ENCODE peak calls at places on chromosomes 6 and 20, in seven cellular contexts. One of them, this sample, is unnamed. For H3K4me1, the result is how much of the 10 kb centered on the place peaks cover.

GRCh38 chr20:37845261-37845681 is 57.7 kb upstream of the VSTM2L start:
- DNase-seq in uterus: no peak
- DNase-seq in body of pancreas: peak
- DNase-seq in endodermal cell: peak
- DNase-seq in GM23248: no peak
- DNase-seq in mammary epithelial cell: no peak
- DNase-seq in upper lobe of right lung: no peak
- DNase-seq in this sample: no peak

GRCh38 chr6:54810182-54810581 is 36.4 kb upstream of the FAM83B start:
- DNase-seq in uterus: no peak
- DNase-seq in body of pancreas: no peak
- DNase-seq in endodermal cell: no peak
- DNase-seq in GM23248: no peak
- DNase-seq in mammary epithelial cell: peak
- DNase-seq in upper lobe of right lung: no peak
- DNase-seq in this sample: no peak

GRCh38 chr20:45294003-45294368 is 12.7 kb upstream of the RBPJL start:
- DNase-seq in uterus: no peak
- DNase-seq in body of pancreas: no peak
- DNase-seq in endodermal cell: no peak
- DNase-seq in GM23248: no peak
- DNase-seq in mammary epithelial cell: no peak
- DNase-seq in upper lobe of right lung: no peak
- DNase-seq in this sample: no peak

GRCh38 chr6:167445568-167445967 is 120.7 kb downstream of the TTLL2 start:
- DNase-seq in uterus: no peak
- DNase-seq in body of pancreas: no peak
- DNase-seq in endodermal cell: no peak
- DNase-seq in GM23248: no peak
- DNase-seq in mammary epithelial cell: no peak
- DNase-seq in upper lobe of right lung: no peak
- DNase-seq in this sample: no peak

GRCh38 chr6:135451617-135452190 is 45.8 kb downstream of the AHI1 start:
- DNase-seq in uterus: no peak
- DNase-seq in body of pancreas: no peak
- DNase-seq in endodermal cell: no peak
- DNase-seq in GM23248: peak
- DNase-seq in mammary epithelial cell: peak
- DNase-seq in upper lobe of right lung: no peak
- DNase-seq in this sample: no peak

GRCh38 chr6:75802366-75802765 is 53.3 kb downstream of the MYO6 start:
- DNase-seq in uterus: no peak
- DNase-seq in body of pancreas: no peak
- DNase-seq in endodermal cell: no peak
- DNase-seq in GM23248: peak
- DNase-seq in mammary epithelial cell: peak
- DNase-seq in upper lobe of right lung: no peak
- DNase-seq in this sample: no peak

GRCh38 chr6:134174790-134175531 is 122.5 kb upstream of the SLC2A12 start:
- DNase-seq in uterus: peak
- DNase-seq in body of pancreas: peak
- DNase-seq in endodermal cell: peak
- DNase-seq in GM23248: peak
- DNase-seq in mammary epithelial cell: peak
- DNase-seq in upper lobe of right lung: peak
- DNase-seq in this sample: peak

GRCh38 chr20:48807586-48808381 is 20.0 kb downstream of the PREX1 start:
- DNase-seq in uterus: no peak
- DNase-seq in body of pancreas: no peak
- DNase-seq in endodermal cell: no peak
- DNase-seq in GM23248: no peak
- DNase-seq in mammary epithelial cell: no peak
- DNase-seq in upper lobe of right lung: no peak
- DNase-seq in this sample: no peak

GRCh38 chr20:14717124-14718004 is 380.0 kb upstream of the FLRT3 start:
- DNase-seq in uterus: no peak
- DNase-seq in body of pancreas: no peak
- DNase-seq in endodermal cell: no peak
- DNase-seq in GM23248: no peak
- DNase-seq in mammary epithelial cell: no peak
- DNase-seq in upper lobe of right lung: no peak
- DNase-seq in this sample: no peak

GRCh38 chr6:153092082-153093013 is 38.7 kb downstream of the RGS17 start:
- DNase-seq in uterus: no peak
- DNase-seq in body of pancreas: no peak
- DNase-seq in endodermal cell: no peak
- DNase-seq in GM23248: peak
- DNase-seq in mammary epithelial cell: peak
- DNase-seq in upper lobe of right lung: no peak
- DNase-seq in this sample: no peak

GRCh38 chr6:112296122-112296521 is 41.8 kb upstream of the LAMA4 start:
- DNase-seq in uterus: no peak
- DNase-seq in body of pancreas: no peak
- DNase-seq in endodermal cell: peak
- DNase-seq in GM23248: peak
- DNase-seq in mammary epithelial cell: peak
- DNase-seq in upper lobe of right lung: no peak
- DNase-seq in this sample: no peak

GRCh38 chr20:35514371-35514960 is 15.0 kb downstream of the C20orf173 start:
- DNase-seq in uterus: no peak
- DNase-seq in body of pancreas: no peak
- DNase-seq in endodermal cell: no peak
- DNase-seq in GM23248: no peak
- DNase-seq in mammary epithelial cell: no peak
- DNase-seq in upper lobe of right lung: no peak
- DNase-seq in this sample: no peak

GRCh38 chr6:167795874-167796667 is 30.6 kb upstream of the AFDN start:
- DNase-seq in uterus: no peak
- DNase-seq in body of pancreas: peak
- DNase-seq in endodermal cell: no peak
- DNase-seq in GM23248: peak
- DNase-seq in mammary epithelial cell: no peak
- DNase-seq in upper lobe of right lung: no peak
- DNase-seq in this sample: peak

GRCh38 chr6:157603971-157604370 is 219.1 kb upstream of the SNX9 start:
- DNase-seq in uterus: no peak
- DNase-seq in body of pancreas: no peak
- DNase-seq in endodermal cell: no peak
- DNase-seq in GM23248: no peak
- DNase-seq in mammary epithelial cell: no peak
- DNase-seq in upper lobe of right lung: no peak
- DNase-seq in this sample: no peak

GRCh38 chr6:108127826-108128225 is 38.0 kb upstream of the NR2E1 start:
- DNase-seq in uterus: no peak
- DNase-seq in body of pancreas: peak
- DNase-seq in endodermal cell: no peak
- DNase-seq in GM23248: peak
- DNase-seq in mammary epithelial cell: peak
- DNase-seq in upper lobe of right lung: no peak
- DNase-seq in this sample: no peak

GRCh38 chr6:37617073-37617472 is 80.6 kb downstream of the MDGA1 start:
- DNase-seq in uterus: no peak
- DNase-seq in body of pancreas: no peak
- DNase-seq in endodermal cell: no peak
- DNase-seq in GM23248: no peak
- DNase-seq in mammary epithelial cell: no peak
- DNase-seq in upper lobe of right lung: no peak
- DNase-seq in this sample: no peak

GRCh38 chr6:84460491-84460890 is 233.0 kb upstream of the CEP162 start:
- DNase-seq in uterus: no peak
- DNase-seq in body of pancreas: no peak
- DNase-seq in endodermal cell: no peak
- DNase-seq in GM23248: no peak
- DNase-seq in mammary epithelial cell: no peak
- DNase-seq in upper lobe of right lung: no peak
- DNase-seq in this sample: no peak

GRCh38 chr6:21357262-21357661 is 236.3 kb upstream of the SOX4 start:
- DNase-seq in uterus: no peak
- DNase-seq in body of pancreas: no peak
- DNase-seq in endodermal cell: no peak
- DNase-seq in GM23248: no peak
- DNase-seq in mammary epithelial cell: no peak
- DNase-seq in upper lobe of right lung: no peak
- DNase-seq in this sample: no peak

GRCh38 chr6:35706468-35706867 is 17.8 kb upstream of the FKBP5 start:
- DNase-seq in uterus: no peak
- DNase-seq in body of pancreas: no peak
- DNase-seq in endodermal cell: no peak
- DNase-seq in GM23248: peak
- DNase-seq in mammary epithelial cell: no peak
- DNase-seq in upper lobe of right lung: no peak
- DNase-seq in this sample: no peak

GRCh38 chr6:3625161-3625979 is 126.1 kb downstream of the PXDC1 start:
- DNase-seq in uterus: no peak
- DNase-seq in body of pancreas: no peak
- DNase-seq in endodermal cell: peak
- DNase-seq in GM23248: no peak
- DNase-seq in mammary epithelial cell: no peak
- DNase-seq in upper lobe of right lung: no peak
- DNase-seq in this sample: no peak

GRCh38 chr20:44056010-44056698 is 130.8 kb downstream of the JPH2 start:
- DNase-seq in uterus: no peak
- DNase-seq in body of pancreas: no peak
- DNase-seq in endodermal cell: peak
- DNase-seq in GM23248: no peak
- DNase-seq in mammary epithelial cell: no peak
- DNase-seq in upper lobe of right lung: peak
- DNase-seq in this sample: no peak

GRCh38 chr6:68572525-68572924 is 62.6 kb upstream of the ADGRB3 start:
- DNase-seq in uterus: no peak
- DNase-seq in body of pancreas: no peak
- DNase-seq in endodermal cell: peak
- DNase-seq in GM23248: peak
- DNase-seq in mammary epithelial cell: peak
- DNase-seq in upper lobe of right lung: no peak
- DNase-seq in this sample: no peak

GRCh38 chr6:147135211-147135672 is 69.0 kb upstream of the STXBP5 start:
- DNase-seq in uterus: no peak
- DNase-seq in body of pancreas: no peak
- DNase-seq in endodermal cell: no peak
- DNase-seq in GM23248: peak
- DNase-seq in mammary epithelial cell: peak
- DNase-seq in upper lobe of right lung: no peak
- DNase-seq in this sample: no peak

GRCh38 chr6:121531658-121532167 is 96.3 kb downstream of the GJA1 start:
- DNase-seq in uterus: no peak
- DNase-seq in body of pancreas: no peak
- DNase-seq in endodermal cell: no peak
- DNase-seq in GM23248: no peak
- DNase-seq in mammary epithelial cell: no peak
- DNase-seq in upper lobe of right lung: no peak
- DNase-seq in this sample: no peak

GRCh38 chr20:58718729-58719128 is 26.1 kb downstream of the NPEPL1 start:
- DNase-seq in uterus: peak
- DNase-seq in body of pancreas: peak
- DNase-seq in endodermal cell: no peak
- DNase-seq in GM23248: no peak
- DNase-seq in mammary epithelial cell: no peak
- DNase-seq in upper lobe of right lung: no peak
- DNase-seq in this sample: peak

GRCh38 chr6:157235600-157236039 is 87.7 kb downstream of the TMEM242 start:
- DNase-seq in uterus: peak
- DNase-seq in body of pancreas: peak
- DNase-seq in endodermal cell: peak
- DNase-seq in GM23248: peak
- DNase-seq in mammary epithelial cell: peak
- DNase-seq in upper lobe of right lung: no peak
- DNase-seq in this sample: peak

GRCh38 chr6:35973670-35974222 is 50.7 kb downstream of the SLC26A8 start:
- DNase-seq in uterus: no peak
- DNase-seq in body of pancreas: no peak
- DNase-seq in endodermal cell: no peak
- DNase-seq in GM23248: no peak
- DNase-seq in mammary epithelial cell: no peak
- DNase-seq in upper lobe of right lung: no peak
- DNase-seq in this sample: no peak

GRCh38 chr6:31359556-31359955 is 2.6 kb upstream of the HLA-B start:
- DNase-seq in uterus: no peak
- DNase-seq in body of pancreas: no peak
- DNase-seq in endodermal cell: no peak
- DNase-seq in GM23248: no peak
- DNase-seq in mammary epithelial cell: no peak
- DNase-seq in upper lobe of right lung: no peak
- DNase-seq in this sample: no peak

GRCh38 chr20:25424536-25424935 is 17.1 kb downstream of the GINS1 start:
- DNase-seq in uterus: no peak
- DNase-seq in body of pancreas: no peak
- DNase-seq in endodermal cell: no peak
- DNase-seq in GM23248: no peak
- DNase-seq in mammary epithelial cell: no peak
- DNase-seq in upper lobe of right lung: no peak
- DNase-seq in this sample: no peak
- H3K4me1 ChIP-seq in uterus: under half
- H3K4me1 ChIP-seq in body of pancreas: under half
- H3K4me1 ChIP-seq in endodermal cell: under half
- H3K4me1 ChIP-seq in GM23248: under half
- H3K4me1 ChIP-seq in mammary epithelial cell: under half
- H3K4me1 ChIP-seq in upper lobe of right lung: under half
- H3K4me1 ChIP-seq in this sample: under half

GRCh38 chr6:16698988-16699868 is 62.0 kb downstream of the ATXN1 start:
- DNase-seq in uterus: no peak
- DNase-seq in body of pancreas: no peak
- DNase-seq in endodermal cell: no peak
- DNase-seq in GM23248: peak
- DNase-seq in mammary epithelial cell: peak
- DNase-seq in upper lobe of right lung: no peak
- DNase-seq in this sample: no peak
- H3K4me1 ChIP-seq in uterus: under half
- H3K4me1 ChIP-seq in body of pancreas: under half
- H3K4me1 ChIP-seq in endodermal cell: under half
- H3K4me1 ChIP-seq in GM23248: under half
- H3K4me1 ChIP-seq in mammary epithelial cell: under half
- H3K4me1 ChIP-seq in upper lobe of right lung: half or more
- H3K4me1 ChIP-seq in this sample: under half

GRCh38 chr20:56428388-56428787 is 16.3 kb downstream of the CASS4 start:
- DNase-seq in uterus: no peak
- DNase-seq in body of pancreas: no peak
- DNase-seq in endodermal cell: peak
- DNase-seq in GM23248: no peak
- DNase-seq in mammary epithelial cell: no peak
- DNase-seq in upper lobe of right lung: no peak
- DNase-seq in this sample: no peak
- H3K4me1 ChIP-seq in uterus: under half
- H3K4me1 ChIP-seq in body of pancreas: under half
- H3K4me1 ChIP-seq in endodermal cell: under half
- H3K4me1 ChIP-seq in GM23248: half or more
- H3K4me1 ChIP-seq in mammary epithelial cell: under half
- H3K4me1 ChIP-seq in upper lobe of right lung: under half
- H3K4me1 ChIP-seq in this sample: under half

DNA sequence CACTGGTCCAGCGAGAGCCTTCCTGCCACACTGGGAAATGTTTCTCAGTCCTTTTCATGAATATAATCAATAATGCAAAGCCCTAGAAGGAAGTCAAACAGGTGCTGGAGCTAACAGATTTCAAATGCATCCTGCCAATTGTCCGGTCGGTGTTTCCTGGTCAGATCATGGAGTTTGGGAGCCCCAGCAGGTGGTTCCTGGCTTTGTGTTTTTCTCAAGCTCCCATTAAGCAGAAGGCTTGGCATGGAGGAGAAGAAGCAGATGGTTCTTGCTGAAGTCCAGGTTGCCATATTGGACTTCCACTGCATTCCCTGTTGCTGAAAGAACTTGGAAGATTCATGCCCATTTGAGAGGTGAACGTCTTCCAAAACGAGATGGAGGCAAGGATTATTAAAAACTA is 68.6 kb downstream of the GFOD1 start:
- DNase-seq in uterus: no peak
- DNase-seq in body of pancreas: peak
- DNase-seq in endodermal cell: no peak
- DNase-seq in GM23248: no peak
- DNase-seq in mammary epithelial cell: no peak
- DNase-seq in upper lobe of right lung: no peak
- DNase-seq in this sample: no peak
- H3K4me1 ChIP-seq in uterus: under half
- H3K4me1 ChIP-seq in body of pancreas: under half
- H3K4me1 ChIP-seq in endodermal cell: under half
- H3K4me1 ChIP-seq in GM23248: under half
- H3K4me1 ChIP-seq in mammary epithelial cell: under half
- H3K4me1 ChIP-seq in upper lobe of right lung: half or more
- H3K4me1 ChIP-seq in this sample: half or more

This sample was measured in psoas muscle.